ENCODE peak calls at places on chromosomes 5 and 9, in nine cellular contexts. U is A549, C is HCT116, B is endothelial cell of umbilical vein, O is HepG2, Q is SK-N-SH, D is GM12878, W is H1, Z is K562. X is an unnamed sample.
A peak's percentile ranks its signal among the peaks of the same experiment; 100 is the strongest.

GRCh38 chr5:531101-531748 is 7.0 kb upstream of the SLC9A3 start:
- DNase-seq in U (no peak), C (no peak), B (no peak), O (no peak), Q (no peak), D (no peak), W (no peak), Z (no peak), X (peak; percentile 70)

GRCh38 chr9:131334568-131335105 is 45.1 kb downstream of the PLPP7 start:
- DNase-seq in U (no peak), C (no peak), B (peak; percentile 48), O (no peak), Q (no peak), D (no peak), W (no peak), Z (peak; percentile 24), X (no peak)

GRCh38 chr5:1983401-1983800 is 100.7 kb upstream of the IRX4 start:
- DNase-seq in U (no peak), C (no peak), B (no peak), O (no peak), Q (no peak), D (no peak), W (no peak), Z (no peak), X (no peak)

GRCh38 chr9:91089405-91090131 is 272.1 kb downstream of the AUH start:
- DNase-seq in U (peak; percentile 59), C (no peak), B (peak; percentile 41), O (peak; percentile 52), Q (no peak), D (no peak), W (no peak), Z (no peak), X (peak; percentile 70)

GRCh38 chr9:614421-614820 is 227.1 kb upstream of the DMRT1 start:
- DNase-seq in U (no peak), C (no peak), B (no peak), O (peak; percentile 65), Q (no peak), D (no peak), W (no peak), Z (no peak), X (peak; percentile 97)

GRCh38 chr9:126699401-126699851 is 85.7 kb downstream of the LMX1B start:
- DNase-seq in U (no peak), C (no peak), B (no peak), O (no peak), Q (peak; percentile 20), D (no peak), W (no peak), Z (no peak), X (no peak)

GRCh38 chr9:120377268-120378150 is 202.5 kb downstream of the CDK5RAP2 start:
- DNase-seq in U (no peak), C (no peak), B (no peak), O (no peak), Q (no peak), D (no peak), W (no peak), Z (no peak), X (no peak)

GRCh38 chr5:88665750-88666215 is 217.2 kb downstream of the MEF2C start:
- DNase-seq in U (no peak), C (no peak), B (no peak), O (no peak), Q (no peak), D (no peak), W (no peak), Z (no peak), X (peak; percentile 56)

GRCh38 chr5:132647473-132647872 is 10.5 kb upstream of the IL13 start:
- DNase-seq in U (no peak), C (no peak), B (no peak), O (no peak), Q (no peak), D (no peak), W (no peak), Z (no peak), X (no peak)

GRCh38 chr5:132184588-132184987 is 43.1 kb downstream of the P4HA2 start:
- DNase-seq in U (peak; percentile 39), C (peak; percentile 16), B (no peak), O (peak; percentile 9), Q (peak; percentile 33), D (no peak), W (no peak), Z (peak; percentile 66), X (no peak)

GRCh38 chr9:109815366-109815947 is 35.5 kb downstream of the PALM2AKAP2 start:
- DNase-seq in U (no peak), C (no peak), B (no peak), O (peak; percentile 28), Q (no peak), D (no peak), W (no peak), Z (no peak), X (no peak)

GRCh38 chr9:109813829-109814228 is 33.8 kb downstream of the PALM2AKAP2 start:
- DNase-seq in U (no peak), C (no peak), B (no peak), O (peak; percentile 27), Q (no peak), D (no peak), W (no peak), Z (no peak), X (no peak)

GRCh38 chr9:109817846-109818472 is 38.0 kb downstream of the PALM2AKAP2 start:
- DNase-seq in U (peak; percentile 85), C (peak; percentile 78), B (peak; percentile 88), O (peak; percentile 83), Q (peak; percentile 45), D (peak; percentile 20), W (peak; percentile 41), Z (peak; percentile 73), X (peak; percentile 83)

GRCh38 chr9:109817146-109817845 is 37.3 kb downstream of the PALM2AKAP2 start:
- DNase-seq in U (no peak), C (no peak), B (no peak), O (no peak), Q (no peak), D (no peak), W (no peak), Z (no peak), X (no peak)

GRCh38 chr9:109816490-109816889 is 36.5 kb downstream of the PALM2AKAP2 start:
- DNase-seq in U (peak; percentile 71), C (peak; percentile 26), B (peak; percentile 60), O (peak; percentile 86), Q (no peak), D (no peak), W (no peak), Z (no peak), X (peak; percentile 48)
- TF ChIP-seq MAX in U (no peak), C (no peak), B (no peak), O (no peak), Q (peak; percentile 66), D (no peak), W (no peak), Z (no peak), X (no peak)

DNA sequence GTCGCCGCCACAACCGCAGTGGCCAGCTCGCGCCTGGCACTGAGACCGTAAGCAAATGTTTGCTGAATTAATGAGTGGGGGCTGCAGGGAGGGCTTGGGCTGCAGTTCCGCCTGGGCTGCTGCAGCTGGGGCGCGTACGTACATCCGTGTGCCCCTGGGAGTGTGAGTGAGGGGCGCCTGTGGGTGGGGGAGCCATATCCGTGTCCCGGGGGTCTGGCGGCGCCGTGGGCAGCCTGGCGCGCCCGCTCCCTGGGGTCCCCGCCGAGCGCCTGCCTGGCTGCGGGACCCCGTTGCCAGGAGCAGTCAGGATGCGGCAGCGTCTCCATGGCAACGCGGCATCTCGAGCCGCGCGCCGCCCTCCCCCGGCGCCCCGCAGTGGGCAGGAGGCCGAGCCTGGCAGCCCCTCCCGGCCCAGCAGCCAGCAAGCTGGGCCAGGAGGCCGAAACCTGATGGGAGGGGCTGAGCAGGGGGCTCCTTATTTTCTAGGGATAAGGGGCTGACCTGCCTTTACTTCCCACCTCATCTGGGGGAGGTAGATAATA is 31.3 kb upstream of the PSD2 start:
- DNase-seq in U (no peak), C (no peak), B (no peak), O (no peak), Q (peak; percentile 92), D (no peak), W (no peak), Z (peak; percentile 46), X (no peak)
- H3K4me3 ChIP-seq in U (no peak overlapping the region), C (no peak overlapping the region), B (no peak overlapping the region), O (no peak overlapping the region), Q (peak overlapping the region; percentile 33), D (no peak overlapping the region), W (peak overlapping the region; percentile 7), Z (no peak overlapping the region), X (no peak overlapping the region)

DNA sequence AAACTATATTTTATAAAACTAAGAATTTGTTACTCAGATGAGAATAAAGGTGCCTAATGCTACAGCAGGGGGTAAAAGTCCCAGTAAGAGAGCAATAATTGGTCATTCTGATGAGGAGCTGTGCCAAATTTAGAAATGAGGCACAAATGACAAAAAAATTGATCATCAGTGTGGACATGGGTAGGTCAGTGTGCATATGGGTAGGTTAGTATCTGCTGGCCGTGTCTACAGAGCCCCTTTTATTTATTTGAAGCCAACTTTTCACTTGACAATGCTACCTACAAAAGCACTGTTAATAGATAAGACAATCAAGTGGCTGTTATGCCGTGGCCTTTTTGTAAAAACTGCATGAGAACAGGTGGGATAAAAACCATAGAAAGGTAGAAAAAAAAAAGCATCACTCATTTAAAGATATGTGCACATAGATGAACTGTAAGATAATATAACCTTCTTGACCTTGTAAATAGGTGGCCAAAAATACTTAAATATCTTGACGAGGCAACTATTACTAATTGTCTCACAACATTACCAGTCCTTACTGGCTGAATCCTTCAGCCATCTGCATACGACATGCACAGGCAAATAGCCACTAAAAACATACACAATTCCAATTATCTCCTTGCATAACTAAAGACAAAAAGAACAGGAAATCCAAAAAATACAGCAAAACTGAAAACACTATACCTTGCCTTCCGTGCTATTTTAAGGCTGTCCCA is 454.7 kb downstream of the RAB3C start:
- DNase-seq in U (peak; percentile 67), C (no peak), B (no peak), O (no peak), Q (no peak), D (no peak), W (no peak), Z (no peak), X (peak; percentile 31)
- TF ChIP-seq MAX in U (no peak), C (no peak), B (no peak), O (no peak), Q (no peak), D (no peak), W (no peak), Z (no peak), X (no peak)

GRCh38 chr9:18594837-18595236 is 120.9 kb downstream of the ADAMTSL1 start:
- DNase-seq in U (no peak), C (no peak), B (no peak), O (no peak), Q (no peak), D (no peak), W (no peak), Z (no peak), X (no peak)

GRCh38 chr9:18601026-18601425 is 127.1 kb downstream of the ADAMTSL1 start:
- DNase-seq in U (no peak), C (no peak), B (no peak), O (no peak), Q (no peak), D (no peak), W (no peak), Z (no peak), X (no peak)

GRCh38 chr9:18595597-18595996 is 121.6 kb downstream of the ADAMTSL1 start:
- DNase-seq in U (no peak), C (no peak), B (no peak), O (no peak), Q (no peak), D (no peak), W (no peak), Z (no peak), X (no peak)

GRCh38 chr9:18601956-18602355 is 128.0 kb downstream of the ADAMTSL1 start:
- DNase-seq in U (no peak), C (no peak), B (no peak), O (no peak), Q (no peak), D (no peak), W (no peak), Z (no peak), X (no peak)

GRCh38 chr9:18596920-18597319 is 123.0 kb downstream of the ADAMTSL1 start:
- DNase-seq in U (no peak), C (no peak), B (no peak), O (no peak), Q (no peak), D (no peak), W (no peak), Z (no peak), X (peak; percentile 22)
- H3K4me3 ChIP-seq in U (no peak overlapping the region), C (no peak overlapping the region), B (no peak overlapping the region), O (no peak overlapping the region), Q (no peak overlapping the region), D (no peak overlapping the region), W (no peak overlapping the region), Z (no peak overlapping the region), X (no peak overlapping the region)

X was measured in NB4.